ENCODE peak calls at places on chromosomes 11 and 22, in five cellular contexts. Q is HCT116, X is WTC11, K is GM12878, P is K562. J is an unnamed sample.

GRCh38 chr22:24482586-24482985 is 12.5 kb upstream of the UPB1 start:
- DNase-seq in P (no peak), Q (no peak), K (no peak), X (no peak), J (no peak)

GRCh38 chr22:19043111-19044085 is 78.8 kb downstream of the DGCR2 start:
- DNase-seq in K (no peak), Q (no peak), X (no peak), P (no peak), J (no peak)

GRCh38 chr11:27553186-27553585 is 46.6 kb upstream of the LIN7C start:
- DNase-seq in Q (no peak), P (no peak), K (no peak), X (no peak), J (no peak)

GRCh38 chr11:569273-569885 is 6.9 kb upstream of the PHRF1 start:
- DNase-seq in Q (no peak), P (no peak), X (no peak), K (no peak), J (no peak)

GRCh38 chr22:27654536-27655445 is 146.8 kb downstream of the MN1 start:
- DNase-seq in X (peak), K (no peak), P (no peak), Q (no peak), J (no peak)

GRCh38 chr11:27373856-27374602 is 11.0 kb upstream of the CCDC34 start:
- DNase-seq in Q (no peak), X (no peak), P (no peak), K (no peak), J (no peak)

GRCh38 chr11:113023228-113023627 is 62.0 kb downstream of the NCAM1 start:
- DNase-seq in Q (no peak), P (no peak), K (no peak), X (no peak), J (no peak)

GRCh38 chr22:27648853-27649252 is 152.7 kb downstream of the MN1 start:
- DNase-seq in P (no peak), K (no peak), X (no peak), Q (no peak), J (no peak)

GRCh38 chr11:11407065-11407737 is 54.2 kb upstream of the CSNK2A3 start:
- DNase-seq in X (no peak), Q (no peak), K (no peak), P (no peak), J (no peak)

GRCh38 chr11:82305123-82305522 is 428.5 kb downstream of the FAM181B start:
- DNase-seq in Q (no peak), X (no peak), P (no peak), K (no peak), J (no peak)

GRCh38 chr11:71207563-71207962 is 44.8 kb downstream of the SHANK2 start:
- DNase-seq in X (no peak), K (no peak), P (no peak), Q (no peak), J (no peak)

GRCh38 chr22:25853902-25854301 is 111.9 kb downstream of the MYO18B start:
- DNase-seq in P (no peak), X (no peak), Q (peak), K (no peak), J (peak)

GRCh38 chr11:66419825-66420224 is 1.0 kb upstream of the NPAS4 start:
- DNase-seq in P (no peak), K (no peak), X (peak), Q (no peak), J (no peak)

GRCh38 chr22:41181349-41182241 is 23.5 kb upstream of the L3MBTL2 start:
- DNase-seq in X (no peak), K (no peak), Q (no peak), P (no peak), J (no peak)

GRCh38 chr11:69284081-69284511 is 9.9 kb upstream of the MYEOV start:
- DNase-seq in X (no peak), K (no peak), P (no peak), Q (no peak), J (no peak)

GRCh38 chr11:18332302-18332701 is 9.9 kb downstream of the GTF2H1 start:
- DNase-seq in P (no peak), X (no peak), Q (no peak), K (no peak), J (no peak)

GRCh38 chr11:119470316-119471266 is 47.6 kb upstream of the THY1 start:
- DNase-seq in Q (no peak), X (no peak), P (no peak), K (no peak), J (no peak)

GRCh38 chr22:17258015-17258827 is 39.0 kb upstream of the ADA2 start:
- DNase-seq in K (peak), X (peak), P (peak), Q (no peak), J (no peak)

GRCh38 chr22:28883917-28884753 is 763 bp downstream of the ZNRF3 start:
- DNase-seq in X (peak), K (no peak), P (peak), Q (peak), J (peak)

GRCh38 chr11:107898270-107898669 is 30.0 kb upstream of the RAB39A start:
- DNase-seq in K (peak), Q (peak), X (no peak), P (no peak), J (peak)

GRCh38 chr11:67492801-67493547 is 10.1 kb downstream of the AIP start:
- DNase-seq in Q (no peak), K (no peak), P (peak), X (peak), J (no peak)

DNA sequence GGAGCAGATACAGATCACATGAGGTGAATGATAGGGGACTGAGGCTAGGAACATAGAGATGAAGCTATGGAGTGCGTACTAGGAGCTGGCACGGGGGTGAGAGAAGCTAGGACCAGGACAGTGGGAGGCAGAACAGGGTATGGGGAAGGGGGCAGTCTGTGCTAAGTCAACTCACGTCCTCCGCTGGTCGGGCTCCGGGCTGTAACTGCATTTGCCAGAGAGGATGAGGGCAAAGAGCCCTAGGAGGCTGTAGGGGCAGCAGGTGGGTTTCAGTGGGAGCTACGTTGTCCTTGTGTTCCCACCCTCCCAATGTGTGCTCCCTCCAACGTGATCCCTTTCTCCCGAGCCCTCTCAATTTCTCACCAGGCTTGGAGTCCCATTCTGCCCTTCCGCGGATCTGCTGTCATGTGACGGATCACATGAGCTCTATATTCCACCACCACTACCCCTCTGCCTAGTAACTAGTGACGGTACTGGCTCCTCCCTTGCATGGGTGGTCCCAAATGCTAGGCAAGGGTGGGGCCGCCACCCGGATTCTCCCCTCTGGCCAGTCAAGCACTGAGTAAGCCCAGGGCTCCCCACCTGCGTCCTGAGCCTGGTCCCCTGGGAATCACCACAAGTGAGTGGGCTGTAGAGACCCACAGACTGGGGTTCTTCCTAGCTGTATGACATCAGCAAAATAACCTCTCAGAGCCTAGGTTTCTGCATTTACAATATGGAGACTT is at the start of gene TPP1:
- DNase-seq in P (peak), X (peak), Q (peak), K (peak), J (peak)
- TF ChIP-seq SP1 in P (peak), X (peak), Q (peak), K (peak), J (no peak)

DNA sequence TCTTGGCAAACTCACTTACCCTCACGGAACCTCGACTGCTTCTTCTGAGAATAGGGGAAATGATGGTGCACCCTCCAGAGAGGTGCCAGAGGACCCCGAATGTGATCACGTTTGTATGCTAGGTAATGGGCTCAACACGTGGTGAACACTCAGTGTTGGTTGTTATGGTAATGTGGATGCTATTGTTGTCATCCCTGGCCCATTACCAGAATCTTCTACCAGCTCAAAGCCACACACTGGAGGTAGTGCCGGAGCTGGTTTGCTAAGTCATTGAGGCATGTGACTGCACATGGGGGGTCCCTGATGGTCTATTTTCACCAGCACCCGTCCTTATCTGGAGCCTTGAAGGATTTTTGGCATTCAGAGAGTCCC is 119.1 kb upstream of the CD82 start:
- DNase-seq in Q (no peak), P (no peak), X (no peak), K (no peak), J (no peak)
- TF ChIP-seq SP1 in Q (no peak), P (no peak), X (no peak), K (no peak), J (no peak)

GRCh38 chr11:8106679-8107078 is 25.7 kb downstream of the TUB start:
- DNase-seq in X (no peak), Q (no peak), P (no peak), K (no peak), J (no peak)

GRCh38 chr11:8102965-8103364 is 22.0 kb downstream of the TUB start:
- DNase-seq in X (no peak), P (no peak), K (no peak), Q (no peak), J (no peak)

GRCh38 chr11:8105666-8106065 is 24.7 kb downstream of the TUB start:
- DNase-seq in X (no peak), K (no peak), Q (no peak), P (no peak), J (no peak)

GRCh38 chr11:8103909-8104308 is 22.9 kb downstream of the TUB start:
- DNase-seq in Q (no peak), X (no peak), K (no peak), P (no peak), J (no peak)

GRCh38 chr11:8105133-8105532 is 24.1 kb downstream of the TUB start:
- DNase-seq in P (no peak), K (no peak), X (no peak), Q (no peak), J (no peak)
- TF ChIP-seq SP1 in P (no peak), K (no peak), X (no peak), Q (no peak), J (no peak)

DNA sequence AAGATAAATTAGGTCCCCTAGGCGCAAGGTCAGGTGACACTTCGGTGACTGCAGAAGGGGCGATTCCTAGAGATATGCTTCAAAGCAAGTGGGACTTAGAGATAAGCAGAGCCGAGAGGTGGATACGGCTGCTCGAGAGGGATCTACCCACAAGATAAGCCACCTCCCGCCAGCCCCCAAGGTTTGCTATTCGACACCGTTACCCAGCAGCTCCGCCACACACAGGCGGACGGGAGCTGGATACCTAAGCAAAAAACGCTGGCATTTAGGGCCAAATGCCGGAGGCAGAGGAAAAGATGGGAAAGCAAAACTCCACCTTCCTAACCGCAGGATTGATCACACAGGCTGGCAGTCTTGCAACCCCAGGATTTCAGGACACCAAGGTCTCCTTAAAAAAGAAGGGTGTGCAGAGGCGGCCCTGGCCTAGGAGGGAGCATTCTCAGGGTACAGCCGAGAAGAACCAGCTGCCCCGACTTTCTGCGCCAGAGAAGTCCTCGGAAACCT is 709 bp downstream of the FTH1 start:
- DNase-seq in K (no peak), X (no peak), Q (no peak), P (peak), J (peak)
- TF ChIP-seq SP1 in K (no peak), X (no peak), Q (no peak), P (peak), J (no peak)

GRCh38 chr22:36470162-36470993 is 11.1 kb downstream of the TXN2 start:
- DNase-seq in Q (peak), P (peak), K (no peak), X (peak), J (peak)

GRCh38 chr22:36469094-36469710 is 12.2 kb downstream of the TXN2 start:
- DNase-seq in P (no peak), K (no peak), Q (no peak), X (no peak), J (no peak)

GRCh38 chr22:36467042-36467810 is 14.2 kb downstream of the TXN2 start:
- DNase-seq in K (no peak), X (no peak), P (no peak), Q (peak), J (no peak)

GRCh38 chr22:36466258-36466657 is 15.2 kb downstream of the TXN2 start:
- DNase-seq in Q (no peak), X (no peak), K (no peak), P (no peak), J (no peak)

GRCh38 chr22:36467946-36468345 is 13.5 kb downstream of the TXN2 start:
- DNase-seq in P (peak), Q (peak), K (no peak), X (no peak), J (no peak)
- TF ChIP-seq SP1 in P (no peak), Q (peak), K (no peak), X (no peak), J (no peak)

GRCh38 chr11:128841461-128842072 is 25.5 kb downstream of the KCNJ1 start:
- DNase-seq in X (no peak), K (peak), Q (no peak), P (no peak), J (no peak)

GRCh38 chr11:128837627-128838026 is 29.5 kb downstream of the KCNJ1 start:
- DNase-seq in Q (no peak), K (no peak), X (no peak), P (no peak), J (no peak)

GRCh38 chr11:128840783-128841182 is 26.3 kb downstream of the KCNJ1 start:
- DNase-seq in X (no peak), P (no peak), K (no peak), Q (no peak), J (no peak)

GRCh38 chr11:128839081-128839480 is 28.0 kb downstream of the KCNJ1 start:
- DNase-seq in K (no peak), Q (no peak), X (no peak), P (no peak), J (no peak)

DNA sequence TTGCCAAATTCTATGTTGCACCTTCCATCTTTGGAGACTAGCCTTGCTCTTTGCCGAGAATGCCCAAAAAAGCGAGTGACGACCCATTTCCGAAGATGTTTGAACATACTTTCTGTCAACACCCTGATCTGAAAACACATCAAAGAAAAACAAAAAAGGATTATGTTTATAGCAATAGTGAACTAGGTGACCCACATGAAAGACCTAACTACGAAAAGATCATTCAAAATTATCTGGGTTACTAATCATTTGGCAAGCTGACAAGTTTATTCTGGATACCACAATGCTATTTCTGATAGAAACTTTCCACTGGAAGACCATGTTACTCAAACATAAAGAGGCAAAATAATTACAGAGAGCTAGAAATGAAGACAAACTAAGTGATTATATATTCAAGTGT is 27.0 kb downstream of the KCNJ1 start:
- DNase-seq in K (no peak), X (no peak), P (no peak), Q (no peak), J (no peak)
- TF ChIP-seq SP1 in K (no peak), X (no peak), P (no peak), Q (no peak), J (no peak)

GRCh38 chr11:124402326-124402922 is 3.6 kb upstream of the OR8B3 start:
- DNase-seq in X (peak), Q (peak), K (no peak), P (peak), J (peak)
- TF ChIP-seq SP1 in X (no peak), Q (no peak), K (no peak), P (no peak), J (no peak)

J was measured in HEK293T.